ENCODE peak calls at places on chromosomes 12 and 14, in eight cellular contexts. A is tibial artery, R is PC-9, K is left ventricle myocardium inferior, T is thoracic aorta, J is GM23248, E is upper lobe of right lung, S is fibroblast of lung. F is an unnamed sample. For H3K27me3 and H3K36me3, the result is how much of the 10 kb centered on the place peaks cover.

GRCh38 chr14:94592457-94592856 is 11.2 kb downstream of the SERPINA5 start:
- DNase-seq in J (no peak), S (no peak), R (no peak), E (no peak), T (no peak), A (no peak), K (no peak), F (no peak)

GRCh38 chr12:1640630-1641234 is 11.7 kb downstream of the WNT5B start:
- DNase-seq in T (no peak), R (no peak), J (no peak), E (no peak), K (no peak), S (no peak), A (no peak), F (no peak)

GRCh38 chr14:91417983-91418386 is 365 bp upstream of the CCDC88C start:
- DNase-seq in R (no peak), T (no peak), A (no peak), K (no peak), E (peak), J (peak), S (no peak), F (peak)

GRCh38 chr12:115966376-115966775 is 311.1 kb downstream of the MED13L start:
- DNase-seq in E (no peak), J (no peak), R (no peak), T (no peak), A (no peak), K (no peak), S (no peak), F (no peak)

GRCh38 chr14:32203928-32204357 is 874 bp upstream of the RNU6-8 start:
- DNase-seq in E (no peak), K (peak), A (no peak), T (no peak), S (peak), J (no peak), R (no peak), F (no peak)

GRCh38 chr14:22388669-22389625 is 200.1 kb downstream of the DAD1 start:
- DNase-seq in A (no peak), K (no peak), R (no peak), T (no peak), E (no peak), J (peak), S (peak), F (no peak)

GRCh38 chr14:88798161-88798560 is 5.4 kb upstream of the EML5 start:
- DNase-seq in A (no peak), J (no peak), T (no peak), K (no peak), E (no peak), S (no peak), R (no peak), F (no peak)

GRCh38 chr12:95773320-95773719 is 17.2 kb downstream of the NTN4 start:
- DNase-seq in S (no peak), J (no peak), R (no peak), T (no peak), A (no peak), K (no peak), E (no peak), F (no peak)

GRCh38 chr14:59707778-59708635 is 131.4 kb upstream of the CCDC175 start:
- DNase-seq in E (no peak), A (no peak), S (peak), R (no peak), T (no peak), J (peak), K (no peak), F (no peak)

GRCh38 chr14:77376380-77376770 is 519 bp downstream of the TMED8 start:
- DNase-seq in R (no peak), J (peak), K (peak), T (no peak), E (peak), S (peak), A (no peak), F (peak)

GRCh38 chr12:63668028-63668799 is at the start of gene DPY19L2:
- DNase-seq in A (peak), S (peak), E (peak), T (peak), K (peak), J (peak), R (no peak), F (peak)
- H3K4me3 ChIP-seq in A (peak), S (peak), E (peak), T (peak), K (peak), J (peak), R (no peak), F (peak)

DNA sequence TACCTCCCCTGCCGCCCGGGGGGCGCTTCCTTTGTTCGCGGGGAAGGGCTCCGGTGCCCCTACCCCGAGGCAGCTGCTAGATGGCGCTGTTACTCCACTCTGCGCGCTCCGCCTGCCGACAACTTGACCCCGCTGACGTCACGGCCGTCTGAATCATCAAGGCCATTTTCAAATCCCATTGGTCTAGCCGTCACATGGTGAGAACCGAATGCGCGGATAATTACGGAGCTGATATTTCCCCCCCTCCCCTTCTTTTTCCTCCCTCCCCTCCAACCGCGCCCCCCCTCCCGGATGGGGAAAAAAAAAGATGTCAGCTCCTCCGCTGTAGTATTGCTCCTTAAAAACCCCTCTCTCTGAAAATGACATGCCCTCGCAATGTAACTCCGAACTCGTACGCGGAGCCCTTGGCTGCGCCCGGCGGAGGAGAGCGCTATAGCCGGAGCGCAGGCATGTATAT is at the start of gene HOXC10:
- DNase-seq in T (peak), K (peak), S (peak), R (peak), A (peak), J (peak), E (peak), F (peak)
- H3K27me3 ChIP-seq in T (half or more), K (half or more), S (half or more), R (under half), A (under half), J (half or more), E (half or more), F (under half)

DNA sequence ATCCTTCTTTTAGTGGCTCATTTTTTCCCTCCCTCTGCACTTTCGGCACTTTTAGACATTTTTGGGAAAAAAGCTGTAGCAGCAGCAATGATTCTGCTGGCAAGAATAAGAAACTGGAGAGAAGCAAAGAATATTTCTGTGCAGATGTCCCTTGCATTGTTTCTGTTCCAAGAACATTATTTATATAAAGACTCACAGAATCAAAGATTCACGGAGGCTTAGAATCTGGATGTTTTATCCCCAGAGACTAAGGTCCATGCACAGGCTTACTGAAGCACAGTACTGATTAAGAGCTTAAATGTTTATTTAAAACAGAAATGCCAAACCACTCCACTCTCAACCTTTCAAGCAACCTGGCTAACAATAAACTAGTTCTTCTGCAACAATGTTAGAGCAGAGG is 12.4 kb downstream of the ZC2HC1C start:
- DNase-seq in J (no peak), K (no peak), E (no peak), A (no peak), R (no peak), T (no peak), S (no peak), F (no peak)
- H3K36me3 ChIP-seq in J (under half), K (under half), E (under half), A (half or more), R (under half), T (under half), S (under half), F (under half)

GRCh38 chr12:16349132-16349463 is 1.7 kb downstream of the MGST1 start:
- DNase-seq in K (peak), S (peak), T (no peak), E (no peak), A (peak), R (peak), J (peak), F (peak)

GRCh38 chr12:16347391-16348298 is at the start of gene MGST1:
- DNase-seq in J (peak), S (peak), K (peak), R (peak), E (peak), T (no peak), A (peak), F (peak)

GRCh38 chr12:16350682-16351081 is 3.2 kb downstream of the MGST1 start:
- DNase-seq in T (no peak), J (peak), E (peak), S (peak), K (no peak), R (peak), A (peak), F (peak)

GRCh38 chr12:16346931-16347330 is 514 bp upstream of the MGST1 start:
- DNase-seq in T (no peak), K (no peak), R (peak), E (no peak), S (no peak), A (no peak), J (peak), F (no peak)

GRCh38 chr12:16348435-16349131 is 1.1 kb downstream of the MGST1 start:
- DNase-seq in S (peak), E (no peak), A (no peak), K (no peak), R (no peak), T (no peak), J (peak), F (peak)
- H3K4me3 ChIP-seq in S (peak), E (peak), A (peak), K (peak), R (peak), T (peak), J (peak), F (peak)

F was measured in MG63.